ENCODE peak calls at places on chromosomes 13 and 19, in four cellular contexts. A is substantia nigra, G is A549, X is mammary epithelial cell. H is an unnamed sample.

GRCh38 chr13:39956036-39956435 is 300.6 kb downstream of the COG6 start:
- DNase-seq in A (no peak), G (no peak), X (peak), H (no peak)

GRCh38 chr19:57992841-57993240 is 9.8 kb downstream of the ZNF606 start:
- DNase-seq in A (no peak), G (no peak), X (no peak), H (no peak)

GRCh38 chr13:50357586-50358118 is 342.4 kb downstream of the KCNRG start:
- DNase-seq in A (no peak), G (no peak), X (peak), H (peak)

GRCh38 chr19:14048439-14049153 is 13.3 kb downstream of the PALM3 start:
- DNase-seq in A (no peak), G (peak), X (peak), H (peak)

GRCh38 chr19:5515737-5516136 is 52.0 kb downstream of the TINCR start:
- DNase-seq in A (no peak), G (peak), X (no peak), H (no peak)

GRCh38 chr13:44116562-44117315 is 237.0 kb downstream of the LACC1 start:
- DNase-seq in A (no peak), G (no peak), X (no peak), H (no peak)

GRCh38 chr19:51365211-51366049 is 758 bp downstream of the ETFB start:
- DNase-seq in A (no peak), G (peak), X (peak), H (no peak)

GRCh38 chr19:49984491-49984890 is 23.5 kb upstream of the SIGLEC11 start:
- DNase-seq in A (no peak), G (no peak), X (no peak), H (no peak)

GRCh38 chr19:50332264-50333038 is 3.3 kb upstream of the KCNC3 start:
- DNase-seq in A (no peak), G (no peak), X (no peak), H (no peak)

GRCh38 chr19:11261902-11262839 is at the start of gene DOCK6:
- DNase-seq in A (no peak), G (no peak), X (no peak), H (no peak)

GRCh38 chr19:8149261-8150094 is at the start of gene FBN3:
- DNase-seq in A (no peak), G (no peak), X (no peak), H (no peak)

GRCh38 chr19:40683437-40683836 is 7.0 kb downstream of the NUMBL start:
- DNase-seq in A (no peak), G (no peak), X (no peak), H (no peak)

GRCh38 chr19:39407644-39408391 is 1.2 kb downstream of the ZFP36 start:
- DNase-seq in A (no peak), G (peak), X (peak), H (no peak)

GRCh38 chr19:30434797-30435594 is 62.8 kb downstream of the ZNF536 start:
- DNase-seq in A (no peak), G (no peak), X (no peak), H (no peak)

GRCh38 chr19:45406957-45407375 is 522 bp downstream of the POLR1G start:
- DNase-seq in A (no peak), G (no peak), X (no peak), H (no peak)

GRCh38 chr13:94987081-94987480 is 274.7 kb upstream of the SOX21 start:
- DNase-seq in A (no peak), G (no peak), X (no peak), H (no peak)

GRCh38 chr19:31181535-31181934 is 167.7 kb downstream of the TSHZ3 start:
- DNase-seq in A (no peak), G (no peak), X (no peak), H (no peak)

GRCh38 chr13:109145631-109146030 is 516.2 kb downstream of the MYO16 start:
- DNase-seq in A (no peak), G (peak), X (peak), H (peak)

GRCh38 chr19:41886761-41887710 is 4.1 kb downstream of the ARHGEF1 start:
- DNase-seq in A (no peak), G (no peak), X (peak), H (no peak)

GRCh38 chr19:400976-401835 is 7.7 kb downstream of the C2CD4C start:
- DNase-seq in A (no peak), G (no peak), X (no peak), H (no peak)

GRCh38 chr19:54325631-54326030 is 12.7 kb upstream of the LILRA5 start:
- DNase-seq in A (no peak), G (no peak), X (no peak), H (no peak)

GRCh38 chr13:77184455-77184854 is 142.4 kb downstream of the MYCBP2 start:
- DNase-seq in A (no peak), G (no peak), X (peak), H (no peak)

GRCh38 chr19:18294467-18294864 is 13.0 kb upstream of the JUND start:
- DNase-seq in A (no peak), G (no peak), X (peak), H (peak)

GRCh38 chr13:33235564-33235963 is 50.0 kb downstream of the STARD13 start:
- DNase-seq in A (no peak), G (no peak), X (no peak), H (no peak)

GRCh38 chr13:45415112-45415511 is 3.1 kb downstream of the SLC25A30 start:
- DNase-seq in A (no peak), G (no peak), X (no peak), H (no peak)

GRCh38 chr19:35087393-35087792 is 28.2 kb upstream of the FXYD3 start:
- DNase-seq in A (no peak), G (no peak), X (no peak), H (no peak)

GRCh38 chr19:29670255-29670654 is 5.0 kb downstream of the PLEKHF1 start:
- DNase-seq in A (no peak), G (no peak), X (no peak), H (no peak)

GRCh38 chr19:28700176-28700575 is 512.8 kb downstream of the UQCRFS1 start:
- DNase-seq in A (no peak), G (no peak), X (no peak), H (no peak)

DNA sequence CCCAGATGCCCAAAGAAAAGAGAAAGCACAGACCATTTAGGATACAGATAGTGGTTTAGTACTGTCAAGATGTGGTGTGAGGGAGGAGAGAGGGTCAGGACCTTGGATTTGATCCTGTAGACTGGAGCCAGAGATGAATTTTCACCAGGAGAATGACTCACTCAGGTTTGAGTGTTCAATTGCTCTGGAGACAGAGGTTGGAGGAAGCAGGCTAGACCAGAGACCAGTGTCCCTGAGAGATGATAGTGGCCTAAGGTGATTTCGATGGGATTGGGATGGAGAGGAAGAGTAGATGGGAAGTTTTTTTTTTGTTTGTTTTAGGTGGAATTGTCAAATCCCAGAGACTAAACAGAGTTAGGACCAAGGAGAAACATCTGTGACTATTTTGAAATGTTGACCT is 2.3 kb downstream of the CEBPG start:
- DNase-seq in A (no peak), G (no peak), X (peak), H (no peak)
- H3K27ac ChIP-seq in A (no peak), G (peak), X (peak), H (no peak)

GRCh38 chr13:51814071-51814470 is 10.1 kb upstream of the DHRS12 start:
- DNase-seq in A (no peak), G (no peak), X (no peak), H (no peak)

GRCh38 chr13:51817717-51818116 is 13.8 kb upstream of the DHRS12 start:
- DNase-seq in A (no peak), G (no peak), X (no peak), H (no peak)

GRCh38 chr13:51815848-51816247 is 11.9 kb upstream of the DHRS12 start:
- DNase-seq in A (no peak), G (no peak), X (no peak), H (no peak)

GRCh38 chr13:51816604-51817254 is 12.8 kb upstream of the DHRS12 start:
- DNase-seq in A (no peak), G (peak), X (peak), H (peak)

GRCh38 chr13:51814825-51815650 is 11.1 kb upstream of the DHRS12 start:
- DNase-seq in A (peak), G (peak), X (peak), H (peak)
- H3K27ac ChIP-seq in A (no peak), G (peak), X (no peak), H (no peak)

DNA sequence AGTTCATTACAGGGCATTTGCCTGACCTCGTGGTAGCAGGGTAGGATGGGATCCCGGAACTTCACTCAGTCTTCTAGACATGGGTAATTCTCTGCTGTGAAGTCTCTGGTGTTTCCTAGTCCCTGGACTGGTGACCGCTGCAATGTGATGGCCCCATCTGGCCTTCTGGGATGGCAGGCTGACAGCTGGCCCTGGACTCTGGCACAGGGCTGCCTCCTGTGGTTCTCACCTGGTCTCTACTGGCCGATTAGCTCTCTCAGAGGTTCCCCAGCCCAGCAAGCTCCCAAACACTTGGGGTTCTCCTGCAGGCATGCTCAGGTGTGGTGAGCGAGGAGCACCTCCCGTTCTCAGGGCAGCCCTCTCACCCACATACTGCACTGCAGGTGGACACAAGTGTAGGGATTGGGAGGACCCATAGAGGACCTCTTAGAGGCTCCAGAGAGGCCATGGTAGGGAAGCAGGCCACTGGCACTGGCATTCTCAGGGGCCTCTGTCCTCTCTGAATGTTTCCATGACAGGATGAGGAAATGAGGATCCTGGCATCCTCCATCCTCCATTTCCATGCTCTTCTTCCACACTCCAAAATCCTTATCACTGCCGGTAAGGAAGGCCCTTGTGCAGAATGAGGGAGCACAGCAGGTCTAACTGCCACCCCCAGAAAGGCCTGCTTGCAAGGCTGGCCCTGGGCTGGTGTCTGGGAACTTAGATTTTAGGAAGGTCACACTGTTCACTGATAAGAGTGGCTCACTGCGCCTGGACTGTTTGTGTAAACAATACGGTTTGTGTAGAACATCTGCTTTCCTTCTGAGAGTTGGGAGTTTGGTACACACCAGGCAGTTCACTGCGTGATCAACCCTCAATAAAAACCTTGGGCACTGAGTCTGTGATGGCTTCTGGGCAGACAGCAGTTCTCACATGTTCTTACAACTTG is 31.5 kb upstream of the FARP1 start:
- DNase-seq in A (no peak), G (no peak), X (no peak), H (no peak)
- H3K27ac ChIP-seq in A (no peak), G (no peak), X (no peak), H (no peak)

GRCh38 chr13:110248449-110249143 is 58.4 kb downstream of the COL4A1 start:
- DNase-seq in A (no peak), G (no peak), X (no peak), H (no peak)

GRCh38 chr13:110250258-110250891 is 56.6 kb downstream of the COL4A1 start:
- DNase-seq in A (no peak), G (no peak), X (peak), H (no peak)

GRCh38 chr13:110254151-110254679 is 52.7 kb downstream of the COL4A1 start:
- DNase-seq in A (no peak), G (no peak), X (no peak), H (no peak)

GRCh38 chr13:110249326-110249725 is 57.6 kb downstream of the COL4A1 start:
- DNase-seq in A (no peak), G (no peak), X (no peak), H (no peak)

GRCh38 chr13:110251227-110251791 is 55.6 kb downstream of the COL4A1 start:
- DNase-seq in A (no peak), G (no peak), X (no peak), H (no peak)
- H3K27ac ChIP-seq in A (no peak), G (no peak), X (no peak), H (peak)

DNA sequence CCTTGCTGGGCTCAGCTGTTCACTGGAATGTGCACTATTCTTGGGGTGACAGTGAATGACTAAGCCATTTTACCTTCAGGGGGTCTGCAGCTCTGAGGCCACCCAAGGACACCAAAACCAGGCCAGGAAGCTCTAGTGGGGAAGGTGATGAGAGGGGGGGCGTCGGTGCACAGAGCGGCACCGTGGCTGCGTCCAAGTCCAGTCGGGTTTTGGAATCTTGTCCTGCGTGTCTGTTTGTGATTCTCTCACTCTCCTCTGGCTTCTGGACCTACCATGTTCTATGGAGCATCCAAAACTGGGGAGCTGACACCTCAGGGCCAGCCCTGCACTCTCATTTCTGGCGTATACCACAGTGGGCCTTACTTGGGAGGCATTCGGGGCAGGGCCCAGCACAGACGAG is 92.1 kb downstream of the RGCC start:
- DNase-seq in A (no peak), G (no peak), X (no peak), H (no peak)
- H3K27ac ChIP-seq in A (peak), G (no peak), X (no peak), H (no peak)

DNA sequence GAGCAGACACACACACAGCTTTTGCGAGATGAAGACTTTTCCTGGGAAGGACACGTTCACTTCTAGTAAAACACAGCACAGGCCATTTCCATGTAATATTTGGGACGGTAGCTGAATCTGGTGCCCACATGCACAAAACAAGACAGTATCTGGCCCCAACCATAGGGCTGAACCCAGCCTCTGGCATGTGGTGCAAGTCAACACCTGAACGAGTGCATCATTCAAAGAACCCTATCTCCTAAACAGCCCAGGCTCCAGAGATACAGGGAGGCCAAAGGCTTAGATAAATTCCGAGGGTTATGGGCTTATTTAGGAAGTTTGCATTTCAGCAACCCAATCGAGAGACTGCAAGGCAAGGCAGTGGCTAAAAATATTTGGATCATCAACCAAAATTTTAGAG is 2.7 kb upstream of the TFDP1 start:
- DNase-seq in A (no peak), G (no peak), X (no peak), H (no peak)
- H3K27ac ChIP-seq in A (no peak), G (no peak), X (no peak), H (no peak)

DNA sequence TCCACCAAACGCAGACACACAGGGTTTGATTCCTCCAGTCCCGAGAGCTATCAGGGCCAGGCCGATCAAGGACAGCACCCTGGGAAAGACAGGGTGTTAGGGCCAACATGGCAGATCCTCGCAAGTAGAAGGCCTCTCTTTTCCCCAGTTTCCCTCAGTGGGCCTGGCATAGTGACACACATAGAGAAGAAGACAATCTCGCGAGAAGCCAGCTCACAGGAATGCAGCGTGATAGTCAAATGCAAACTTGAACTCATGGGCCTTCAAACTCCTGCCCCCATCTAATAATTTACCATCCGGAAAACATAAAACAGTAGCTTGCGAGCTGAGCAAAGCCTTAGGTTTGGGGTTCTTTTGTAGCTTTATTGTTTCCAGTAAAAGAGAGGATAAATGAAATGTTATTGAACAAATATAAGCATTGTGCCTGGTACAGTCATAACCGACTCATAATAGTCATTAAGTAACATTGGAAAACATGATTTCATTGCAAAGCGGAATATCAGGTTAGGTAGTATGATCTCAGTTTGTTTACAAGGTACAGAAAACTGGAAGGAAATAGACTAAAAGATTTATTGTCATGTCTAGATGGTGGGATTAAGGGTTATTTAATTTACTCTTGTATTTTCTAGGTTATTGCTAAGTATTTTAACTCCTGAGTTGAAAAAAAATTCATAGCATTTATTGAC is 30.5 kb downstream of the SLC15A1 start:
- DNase-seq in A (no peak), G (no peak), X (peak), H (peak)
- H3K27ac ChIP-seq in A (no peak), G (no peak), X (no peak), H (no peak)

H was measured in RWPE1.